ENCODE peak calls at places on chromosomes 5 and 9, in six cellular contexts. One of them, this sample, is unnamed.
A peak's percentile ranks its signal among the peaks of the same experiment; 100 is the strongest.

GRCh38 chr9:132244582-132245455 is 83.0 kb downstream of the NTNG2 start:
- DNase-seq in activated CD8-positive, alpha-beta memory T cell treated with anti-CD3 and anti-CD28 coated beads for 48 hours: no peak
- DNase-seq in neural crest cell: no peak
- DNase-seq in stimulated activated CD8-positive, alpha-beta memory T cell treated with anti-CD3 and anti-CD28 coated beads, Interleukin-4, amount 100 ng/mL, for 4 hours: no peak
- DNase-seq in AG04450: no peak
- DNase-seq in A673: no peak
- DNase-seq in this sample: no peak

GRCh38 chr9:110897899-110898298 is 140.4 kb downstream of the LPAR1 start:
- DNase-seq in activated CD8-positive, alpha-beta memory T cell treated with anti-CD3 and anti-CD28 coated beads for 48 hours: no peak
- DNase-seq in neural crest cell: no peak
- DNase-seq in stimulated activated CD8-positive, alpha-beta memory T cell treated with anti-CD3 and anti-CD28 coated beads, Interleukin-4, amount 100 ng/mL, for 4 hours: no peak
- DNase-seq in AG04450: no peak
- DNase-seq in A673: no peak
- DNase-seq in this sample: no peak

GRCh38 chr5:59491944-59492343 is 401.6 kb downstream of the PDE4D start:
- DNase-seq in activated CD8-positive, alpha-beta memory T cell treated with anti-CD3 and anti-CD28 coated beads for 48 hours: no peak
- DNase-seq in neural crest cell: no peak
- DNase-seq in stimulated activated CD8-positive, alpha-beta memory T cell treated with anti-CD3 and anti-CD28 coated beads, Interleukin-4, amount 100 ng/mL, for 4 hours: no peak
- DNase-seq in AG04450: no peak
- DNase-seq in A673: no peak
- DNase-seq in this sample: no peak

GRCh38 chr5:76326559-76327351 is 76.3 kb upstream of the IQGAP2 start:
- DNase-seq in activated CD8-positive, alpha-beta memory T cell treated with anti-CD3 and anti-CD28 coated beads for 48 hours: no peak
- DNase-seq in neural crest cell: peak; percentile 21
- DNase-seq in stimulated activated CD8-positive, alpha-beta memory T cell treated with anti-CD3 and anti-CD28 coated beads, Interleukin-4, amount 100 ng/mL, for 4 hours: no peak
- DNase-seq in AG04450: no peak
- DNase-seq in A673: peak; percentile 74
- DNase-seq in this sample: no peak

GRCh38 chr5:78591227-78591626 is 57.3 kb downstream of the LHFPL2 start:
- DNase-seq in activated CD8-positive, alpha-beta memory T cell treated with anti-CD3 and anti-CD28 coated beads for 48 hours: no peak
- DNase-seq in neural crest cell: no peak
- DNase-seq in stimulated activated CD8-positive, alpha-beta memory T cell treated with anti-CD3 and anti-CD28 coated beads, Interleukin-4, amount 100 ng/mL, for 4 hours: no peak
- DNase-seq in AG04450: peak; percentile 88
- DNase-seq in A673: no peak
- DNase-seq in this sample: no peak

GRCh38 chr9:37949576-37949975 is 45.6 kb upstream of the SLC25A51 start:
- DNase-seq in activated CD8-positive, alpha-beta memory T cell treated with anti-CD3 and anti-CD28 coated beads for 48 hours: no peak
- DNase-seq in neural crest cell: no peak
- DNase-seq in stimulated activated CD8-positive, alpha-beta memory T cell treated with anti-CD3 and anti-CD28 coated beads, Interleukin-4, amount 100 ng/mL, for 4 hours: no peak
- DNase-seq in AG04450: no peak
- DNase-seq in A673: no peak
- DNase-seq in this sample: no peak

GRCh38 chr5:127562252-127562651 is 44.8 kb downstream of the PRRC1 start:
- DNase-seq in activated CD8-positive, alpha-beta memory T cell treated with anti-CD3 and anti-CD28 coated beads for 48 hours: no peak
- DNase-seq in neural crest cell: peak; percentile 8
- DNase-seq in stimulated activated CD8-positive, alpha-beta memory T cell treated with anti-CD3 and anti-CD28 coated beads, Interleukin-4, amount 100 ng/mL, for 4 hours: no peak
- DNase-seq in AG04450: no peak
- DNase-seq in A673: peak; percentile 2
- DNase-seq in this sample: peak; percentile 5

GRCh38 chr5:138950411-138951011 is 75.4 kb upstream of the LRRTM2 start:
- DNase-seq in activated CD8-positive, alpha-beta memory T cell treated with anti-CD3 and anti-CD28 coated beads for 48 hours: no peak
- DNase-seq in neural crest cell: no peak
- DNase-seq in stimulated activated CD8-positive, alpha-beta memory T cell treated with anti-CD3 and anti-CD28 coated beads, Interleukin-4, amount 100 ng/mL, for 4 hours: no peak
- DNase-seq in AG04450: no peak
- DNase-seq in A673: no peak
- DNase-seq in this sample: no peak

GRCh38 chr5:100647461-100648230 is 112.5 kb downstream of the FAM174A start:
- DNase-seq in activated CD8-positive, alpha-beta memory T cell treated with anti-CD3 and anti-CD28 coated beads for 48 hours: no peak
- DNase-seq in neural crest cell: no peak
- DNase-seq in stimulated activated CD8-positive, alpha-beta memory T cell treated with anti-CD3 and anti-CD28 coated beads, Interleukin-4, amount 100 ng/mL, for 4 hours: no peak
- DNase-seq in AG04450: no peak
- DNase-seq in A673: peak; percentile 13
- DNase-seq in this sample: peak; percentile 52

GRCh38 chr5:10337107-10337506 is 16.4 kb upstream of the MARCHF6 start:
- DNase-seq in activated CD8-positive, alpha-beta memory T cell treated with anti-CD3 and anti-CD28 coated beads for 48 hours: no peak
- DNase-seq in neural crest cell: no peak
- DNase-seq in stimulated activated CD8-positive, alpha-beta memory T cell treated with anti-CD3 and anti-CD28 coated beads, Interleukin-4, amount 100 ng/mL, for 4 hours: no peak
- DNase-seq in AG04450: no peak
- DNase-seq in A673: no peak
- DNase-seq in this sample: no peak

GRCh38 chr5:175814676-175815075 is 56.7 kb upstream of the CPLX2 start:
- DNase-seq in activated CD8-positive, alpha-beta memory T cell treated with anti-CD3 and anti-CD28 coated beads for 48 hours: no peak
- DNase-seq in neural crest cell: no peak
- DNase-seq in stimulated activated CD8-positive, alpha-beta memory T cell treated with anti-CD3 and anti-CD28 coated beads, Interleukin-4, amount 100 ng/mL, for 4 hours: no peak
- DNase-seq in AG04450: peak; percentile 45
- DNase-seq in A673: peak; percentile 30
- DNase-seq in this sample: peak; percentile 39

GRCh38 chr9:85740821-85741111 is 988 bp downstream of the AGTPBP1 start:
- DNase-seq in activated CD8-positive, alpha-beta memory T cell treated with anti-CD3 and anti-CD28 coated beads for 48 hours: no peak
- DNase-seq in neural crest cell: no peak
- DNase-seq in stimulated activated CD8-positive, alpha-beta memory T cell treated with anti-CD3 and anti-CD28 coated beads, Interleukin-4, amount 100 ng/mL, for 4 hours: no peak
- DNase-seq in AG04450: no peak
- DNase-seq in A673: no peak
- DNase-seq in this sample: no peak

GRCh38 chr5:3325206-3325605 is 270.4 kb upstream of the IRX1 start:
- DNase-seq in activated CD8-positive, alpha-beta memory T cell treated with anti-CD3 and anti-CD28 coated beads for 48 hours: no peak
- DNase-seq in neural crest cell: no peak
- DNase-seq in stimulated activated CD8-positive, alpha-beta memory T cell treated with anti-CD3 and anti-CD28 coated beads, Interleukin-4, amount 100 ng/mL, for 4 hours: no peak
- DNase-seq in AG04450: no peak
- DNase-seq in A673: no peak
- DNase-seq in this sample: no peak

GRCh38 chr5:132767150-132767549 is 9.9 kb downstream of the SEPTIN8 start:
- DNase-seq in activated CD8-positive, alpha-beta memory T cell treated with anti-CD3 and anti-CD28 coated beads for 48 hours: no peak
- DNase-seq in neural crest cell: no peak
- DNase-seq in stimulated activated CD8-positive, alpha-beta memory T cell treated with anti-CD3 and anti-CD28 coated beads, Interleukin-4, amount 100 ng/mL, for 4 hours: no peak
- DNase-seq in AG04450: no peak
- DNase-seq in A673: no peak
- DNase-seq in this sample: no peak

GRCh38 chr5:157172408-157172807 is 6.3 kb upstream of the GARIN3 start:
- DNase-seq in activated CD8-positive, alpha-beta memory T cell treated with anti-CD3 and anti-CD28 coated beads for 48 hours: peak; percentile 54
- DNase-seq in neural crest cell: no peak
- DNase-seq in stimulated activated CD8-positive, alpha-beta memory T cell treated with anti-CD3 and anti-CD28 coated beads, Interleukin-4, amount 100 ng/mL, for 4 hours: peak; percentile 84
- DNase-seq in AG04450: no peak
- DNase-seq in A673: no peak
- DNase-seq in this sample: no peak

GRCh38 chr9:124350485-124351263 is 64.6 kb downstream of the PSMB7 start:
- DNase-seq in activated CD8-positive, alpha-beta memory T cell treated with anti-CD3 and anti-CD28 coated beads for 48 hours: no peak
- DNase-seq in neural crest cell: no peak
- DNase-seq in stimulated activated CD8-positive, alpha-beta memory T cell treated with anti-CD3 and anti-CD28 coated beads, Interleukin-4, amount 100 ng/mL, for 4 hours: no peak
- DNase-seq in AG04450: no peak
- DNase-seq in A673: no peak
- DNase-seq in this sample: no peak

GRCh38 chr5:122053181-122054109 is 24.6 kb downstream of the LOX start:
- DNase-seq in activated CD8-positive, alpha-beta memory T cell treated with anti-CD3 and anti-CD28 coated beads for 48 hours: no peak
- DNase-seq in neural crest cell: no peak
- DNase-seq in stimulated activated CD8-positive, alpha-beta memory T cell treated with anti-CD3 and anti-CD28 coated beads, Interleukin-4, amount 100 ng/mL, for 4 hours: no peak
- DNase-seq in AG04450: no peak
- DNase-seq in A673: no peak
- DNase-seq in this sample: no peak

GRCh38 chr5:72587909-72588308 is 80.7 kb upstream of the ZNF366 start:
- DNase-seq in activated CD8-positive, alpha-beta memory T cell treated with anti-CD3 and anti-CD28 coated beads for 48 hours: no peak
- DNase-seq in neural crest cell: no peak
- DNase-seq in stimulated activated CD8-positive, alpha-beta memory T cell treated with anti-CD3 and anti-CD28 coated beads, Interleukin-4, amount 100 ng/mL, for 4 hours: no peak
- DNase-seq in AG04450: no peak
- DNase-seq in A673: no peak
- DNase-seq in this sample: no peak

GRCh38 chr5:164449460-164449859 is 944.0 kb downstream of the MAT2B start:
- DNase-seq in activated CD8-positive, alpha-beta memory T cell treated with anti-CD3 and anti-CD28 coated beads for 48 hours: no peak
- DNase-seq in neural crest cell: no peak
- DNase-seq in stimulated activated CD8-positive, alpha-beta memory T cell treated with anti-CD3 and anti-CD28 coated beads, Interleukin-4, amount 100 ng/mL, for 4 hours: no peak
- DNase-seq in AG04450: no peak
- DNase-seq in A673: no peak
- DNase-seq in this sample: no peak

GRCh38 chr5:67268233-67269011 is 71.8 kb upstream of the CD180 start:
- DNase-seq in activated CD8-positive, alpha-beta memory T cell treated with anti-CD3 and anti-CD28 coated beads for 48 hours: no peak
- DNase-seq in neural crest cell: peak; percentile 30
- DNase-seq in stimulated activated CD8-positive, alpha-beta memory T cell treated with anti-CD3 and anti-CD28 coated beads, Interleukin-4, amount 100 ng/mL, for 4 hours: no peak
- DNase-seq in AG04450: peak; percentile 95
- DNase-seq in A673: peak; percentile 91
- DNase-seq in this sample: no peak

This sample was measured in SHP77.